ENCODE peak calls at places on chromosomes 4 and X, in eight cellular contexts. K, A, Q, C, X, N, R and L are unnamed samples.

GRCh38 chr4:138494931-138495330 is 252.8 kb upstream of the SLC7A11 start:
- DNase-seq in C (no peak), Q (peak), X (no peak), A (peak), N (peak), K (no peak), R (no peak), L (no peak)

GRCh38 chr4:108851346-108851745 is 88.5 kb upstream of the ETNPPL start:
- DNase-seq in A (peak), X (no peak), C (no peak), Q (no peak), R (no peak), K (no peak), N (peak), L (no peak)

GRCh38 chr4:169244210-169244609 is 26.5 kb downstream of the SH3RF1 start:
- DNase-seq in A (no peak), Q (peak), X (no peak), N (no peak), K (no peak), C (no peak), R (no peak), L (no peak)

GRCh38 chr4:104591505-104591904 is 96.8 kb upstream of the CXXC4 start:
- DNase-seq in K (no peak), X (peak), N (no peak), R (peak), C (no peak), A (no peak), Q (peak), L (no peak)

GRCh38 chr4:87274327-87274726 is 48.4 kb downstream of the HSD17B13 start:
- DNase-seq in R (no peak), X (no peak), K (no peak), C (no peak), Q (no peak), N (no peak), A (no peak), L (no peak)

GRCh38 chr4:106095408-106095807 is 200.1 kb downstream of the NPNT start:
- DNase-seq in C (no peak), N (no peak), K (no peak), R (no peak), A (peak), Q (no peak), X (no peak), L (no peak)

GRCh38 chr4:94451051-94451404 is 714 bp upstream of the PDLIM5 start:
- DNase-seq in Q (no peak), K (no peak), R (no peak), C (no peak), X (no peak), A (no peak), N (no peak), L (no peak)

GRCh38 chr4:142563682-142564291 is 282.3 kb downstream of the INPP4B start:
- DNase-seq in A (peak), K (no peak), C (no peak), X (no peak), R (no peak), N (no peak), Q (no peak), L (no peak)

GRCh38 chrX:110180176-110180927 is 137.5 kb downstream of the AMMECR1 start:
- DNase-seq in N (peak), A (peak), Q (no peak), R (no peak), C (peak), K (no peak), X (no peak), L (peak)

GRCh38 chr4:125321709-125322362 is 7.1 kb downstream of the FAT4 start:
- DNase-seq in R (no peak), A (peak), Q (no peak), K (no peak), C (no peak), N (peak), X (no peak), L (no peak)

GRCh38 chr4:156193116-156193515 is 239.4 kb upstream of the CTSO start:
- DNase-seq in X (no peak), R (no peak), C (no peak), Q (peak), A (peak), N (no peak), K (no peak), L (no peak)

GRCh38 chrX:1657367-1658082 is 42.7 kb downstream of the ASMT start:
- DNase-seq in N (peak), R (peak), C (no peak), K (peak), X (peak), A (peak), Q (no peak), L (no peak)

GRCh38 chr4:140944539-140944938 is 188.4 kb upstream of the TBC1D9 start:
- DNase-seq in K (no peak), C (no peak), R (no peak), A (peak), Q (no peak), N (peak), X (no peak), L (no peak)

GRCh38 chr4:39698424-39699009 is 581 bp downstream of the UBE2K start:
- DNase-seq in R (peak), X (peak), Q (peak), A (peak), K (peak), C (peak), N (peak), L (peak)

GRCh38 chrX:107324493-107325310 is 118.3 kb downstream of the DNAAF6 start:
- DNase-seq in K (peak), N (peak), Q (peak), C (no peak), A (peak), R (peak), X (no peak), L (no peak)

GRCh38 chrX:8424941-8425340 is 39.7 kb upstream of the VCX3B start:
- DNase-seq in K (no peak), R (no peak), N (no peak), X (no peak), Q (no peak), C (no peak), A (no peak), L (no peak)

GRCh38 chr4:10526431-10527222 is 69.4 kb upstream of the ZNF518B start:
- DNase-seq in C (no peak), K (no peak), X (peak), Q (peak), A (no peak), R (no peak), N (no peak), L (no peak)

GRCh38 chrX:45710081-45710801 is 509.6 kb upstream of the DIPK2B start:
- DNase-seq in K (no peak), C (no peak), Q (no peak), R (no peak), X (no peak), A (peak), N (peak), L (no peak)

GRCh38 chr4:84159767-84160166 is 339.3 kb downstream of the NKX6-1 start:
- DNase-seq in R (peak), Q (peak), K (no peak), N (no peak), A (peak), C (no peak), X (no peak), L (no peak)

GRCh38 chr4:81472249-81473085 is 760 bp upstream of the RASGEF1B start:
- DNase-seq in X (peak), Q (peak), A (peak), N (peak), K (peak), C (peak), R (peak), L (no peak)

GRCh38 chrX:17525762-17526555 is 151.0 kb downstream of the NHS start:
- DNase-seq in N (peak), Q (no peak), A (no peak), K (no peak), C (no peak), R (no peak), X (no peak), L (no peak)

GRCh38 chr4:5165419-5166369 is 114.4 kb downstream of the STK32B start:
- DNase-seq in N (no peak), Q (peak), C (no peak), X (no peak), A (peak), R (peak), K (no peak), L (peak)

GRCh38 chrX:40213092-40213491 is 115.3 kb upstream of the BCOR start:
- DNase-seq in C (no peak), Q (no peak), N (no peak), X (no peak), K (no peak), R (no peak), A (no peak), L (no peak)

GRCh38 chr4:77692847-77693432 is 87.3 kb downstream of the CXCL13 start:
- DNase-seq in C (no peak), Q (peak), X (no peak), R (no peak), K (no peak), N (no peak), A (no peak), L (no peak)

GRCh38 chr4:105145059-105145912 is 1.4 kb upstream of the TET2 start:
- DNase-seq in A (peak), Q (no peak), X (no peak), N (peak), K (no peak), C (no peak), R (no peak), L (no peak)

GRCh38 chr4:1984406-1985191 is 24.2 kb downstream of the NELFA start:
- DNase-seq in C (no peak), N (no peak), K (no peak), A (no peak), R (no peak), X (no peak), Q (no peak), L (peak)

GRCh38 chr4:106315476-106315967 is 487 bp downstream of the TBCK start:
- DNase-seq in A (peak), Q (no peak), N (peak), X (no peak), C (no peak), R (no peak), K (no peak), L (no peak)

GRCh38 chr4:123866796-123867195 is 470.2 kb downstream of the SPRY1 start:
- DNase-seq in A (no peak), C (no peak), N (no peak), Q (no peak), R (no peak), X (no peak), K (no peak), L (no peak)

GRCh38 chrX:36642052-36642451 is 366.1 kb upstream of the FAM47C start:
- DNase-seq in K (no peak), C (no peak), A (no peak), Q (peak), X (no peak), R (no peak), N (no peak), L (no peak)

GRCh38 chrX:114508836-114509235 is 75.0 kb upstream of the HTR2C start:
- DNase-seq in N (no peak), Q (no peak), C (no peak), R (no peak), K (no peak), X (no peak), A (no peak), L (no peak)

GRCh38 chr4:10245761-10246160 is 129.2 kb upstream of the WDR1 start:
- DNase-seq in K (no peak), Q (no peak), N (no peak), C (no peak), A (no peak), R (no peak), X (no peak), L (no peak)

GRCh38 chr4:84681488-84682274 is 98.8 kb downstream of the CDS1 start:
- DNase-seq in N (peak), C (no peak), X (peak), R (no peak), Q (no peak), A (peak), K (peak), L (no peak)

GRCh38 chr4:81538712-81539432 is 67.2 kb upstream of the RASGEF1B start:
- DNase-seq in R (no peak), A (no peak), N (no peak), C (no peak), X (no peak), K (no peak), Q (no peak), L (no peak)

GRCh38 chrX:103918050-103918449 is 44.4 kb upstream of the TMSB15B start:
- DNase-seq in R (peak), A (peak), K (peak), C (peak), N (peak), Q (peak), X (peak), L (no peak)

GRCh38 chrX:103913356-103914020 is 48.9 kb upstream of the TMSB15B start:
- DNase-seq in N (no peak), X (no peak), K (no peak), C (no peak), A (peak), Q (peak), R (no peak), L (no peak)

GRCh38 chrX:103918584-103919335 is 43.7 kb upstream of the TMSB15B start:
- DNase-seq in Q (peak), A (peak), C (peak), N (peak), R (peak), K (peak), X (peak), L (peak)

DNA sequence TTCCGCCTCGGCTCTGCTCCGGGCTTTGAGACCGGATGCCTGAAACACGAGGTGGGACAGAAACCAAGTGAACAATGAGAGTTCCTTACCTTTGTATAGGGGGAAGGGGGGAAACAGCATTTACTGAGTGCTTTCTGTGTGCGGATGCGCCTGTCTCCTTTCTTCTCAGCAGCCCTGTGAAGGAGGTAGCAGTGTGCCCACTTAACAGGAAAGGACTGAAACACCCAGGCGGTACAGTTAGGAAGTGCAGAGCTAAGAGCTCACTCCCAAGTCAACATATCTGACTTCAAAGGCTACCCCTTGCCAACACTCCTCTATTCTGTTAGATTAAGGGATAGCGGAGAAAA is 43.1 kb upstream of the TMSB15B start:
- DNase-seq in N (peak), C (no peak), K (no peak), X (peak), Q (no peak), R (no peak), A (peak), L (no peak)
- TF ChIP-seq CTCF in N (peak), C (peak), K (peak), X (peak), Q (no peak), R (peak), A (peak), L (peak)

GRCh38 chr4:74675673-74676279 is 118.5 kb downstream of the BTC start:
- DNase-seq in Q (peak), K (no peak), X (no peak), R (no peak), A (peak), N (peak), C (no peak), L (no peak)

GRCh38 chr4:74671074-74671698 is 123.1 kb downstream of the BTC start:
- DNase-seq in Q (peak), K (peak), N (peak), R (peak), C (no peak), A (peak), X (peak), L (no peak)

GRCh38 chr4:74670583-74670982 is 123.7 kb downstream of the BTC start:
- DNase-seq in A (peak), C (no peak), K (no peak), R (no peak), N (no peak), Q (no peak), X (no peak), L (no peak)

GRCh38 chr4:74669702-74670101 is 124.6 kb downstream of the BTC start:
- DNase-seq in C (no peak), K (no peak), Q (no peak), R (no peak), A (no peak), N (no peak), X (no peak), L (no peak)

GRCh38 chr4:74674750-74675149 is 119.6 kb downstream of the BTC start:
- DNase-seq in N (peak), Q (no peak), A (peak), C (no peak), R (no peak), X (no peak), K (no peak), L (no peak)
- TF ChIP-seq CTCF in N (no peak), Q (no peak), A (no peak), C (no peak), R (no peak), X (no peak), K (no peak), L (no peak)

DNA sequence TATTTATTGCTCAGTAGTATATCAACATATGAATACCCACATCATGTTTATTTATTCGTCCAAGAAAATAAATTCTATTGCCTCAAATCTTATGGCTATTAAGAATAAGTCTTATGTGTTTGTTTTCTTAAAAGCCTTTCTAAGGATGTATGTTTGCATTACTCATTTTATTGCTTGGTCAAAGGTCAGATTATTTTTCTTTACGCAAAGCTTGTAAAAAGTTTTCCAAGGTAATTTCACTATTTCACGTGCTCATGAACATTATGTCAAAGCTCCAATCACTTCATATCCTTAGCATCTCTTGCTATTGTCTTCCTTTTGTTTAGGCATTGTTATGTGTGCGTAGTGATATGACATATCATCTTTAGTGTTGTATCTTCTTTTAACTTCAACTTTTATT is 258.5 kb upstream of the FSTL5 start:
- DNase-seq in X (no peak), N (no peak), R (no peak), A (no peak), K (no peak), C (no peak), Q (no peak), L (no peak)
- TF ChIP-seq CTCF in X (no peak), N (no peak), R (no peak), A (no peak), K (no peak), C (no peak), Q (no peak), L (no peak)

DNA sequence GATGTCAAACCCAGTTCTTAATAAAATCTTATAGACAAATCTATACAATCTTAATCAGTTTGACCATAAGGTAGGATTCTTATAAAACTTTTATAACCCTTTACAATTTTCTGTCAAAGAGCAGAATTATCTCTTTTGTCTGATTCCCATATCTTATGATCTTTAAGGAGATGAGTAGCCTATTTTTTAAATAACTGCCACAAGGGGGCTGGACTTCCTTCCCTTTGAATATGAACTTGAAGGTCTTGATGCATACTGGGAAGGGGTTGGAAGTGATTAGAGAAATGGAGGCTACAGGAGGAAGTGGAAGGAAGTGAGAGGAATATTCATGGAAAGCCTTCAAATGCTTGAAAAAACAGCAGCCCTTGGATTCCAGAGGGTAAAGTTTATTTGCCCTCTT is 111.1 kb downstream of the APOOL start:
- DNase-seq in N (no peak), C (no peak), X (no peak), A (peak), Q (peak), K (no peak), R (no peak), L (no peak)
- TF ChIP-seq CTCF in N (no peak), C (no peak), X (no peak), A (no peak), Q (no peak), K (no peak), R (peak), L (no peak)

DNA sequence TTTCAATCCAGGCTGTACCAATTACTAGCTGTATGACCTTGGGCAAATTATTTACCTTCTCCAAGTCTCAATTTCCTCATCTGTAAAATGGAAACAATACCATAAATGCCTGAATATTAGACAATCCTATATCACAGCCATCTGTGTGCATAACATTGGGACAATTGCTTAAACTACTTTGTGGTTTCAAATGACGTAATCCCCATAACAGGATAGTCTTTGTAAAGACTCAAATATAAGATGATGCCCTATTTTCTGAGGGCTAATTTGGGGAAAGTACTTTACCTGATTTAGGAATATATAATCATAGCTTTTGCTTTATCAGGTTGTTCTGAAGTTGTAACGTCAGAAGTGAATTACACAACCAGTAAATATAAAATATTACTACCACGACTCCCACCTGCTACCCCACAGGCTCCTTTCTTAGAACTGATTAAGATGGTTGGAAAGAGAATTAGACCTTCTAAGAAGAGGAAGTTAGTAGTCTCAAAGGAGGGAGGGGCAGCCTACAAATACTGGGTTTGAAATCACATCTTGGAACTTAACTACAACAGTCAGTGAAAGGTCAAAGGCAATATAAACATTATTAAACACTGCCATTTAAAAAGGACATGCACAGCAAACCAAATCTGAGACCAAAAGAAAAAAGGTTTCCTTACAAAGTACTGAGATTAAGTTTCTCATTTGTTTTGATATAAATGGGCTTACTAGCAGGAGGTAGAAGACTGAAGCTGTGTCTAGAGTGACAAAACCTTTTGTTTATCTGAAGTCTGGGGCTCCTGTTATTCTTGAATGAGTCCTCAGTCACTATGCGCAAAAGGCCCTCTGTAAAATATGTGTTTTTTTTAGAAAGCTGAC is 215.0 kb downstream of the SCFD2 start:
- DNase-seq in X (no peak), K (no peak), Q (no peak), A (peak), N (no peak), C (no peak), R (no peak), L (no peak)
- TF ChIP-seq CTCF in X (no peak), K (no peak), Q (no peak), A (no peak), N (no peak), C (no peak), R (no peak), L (no peak)

DNA sequence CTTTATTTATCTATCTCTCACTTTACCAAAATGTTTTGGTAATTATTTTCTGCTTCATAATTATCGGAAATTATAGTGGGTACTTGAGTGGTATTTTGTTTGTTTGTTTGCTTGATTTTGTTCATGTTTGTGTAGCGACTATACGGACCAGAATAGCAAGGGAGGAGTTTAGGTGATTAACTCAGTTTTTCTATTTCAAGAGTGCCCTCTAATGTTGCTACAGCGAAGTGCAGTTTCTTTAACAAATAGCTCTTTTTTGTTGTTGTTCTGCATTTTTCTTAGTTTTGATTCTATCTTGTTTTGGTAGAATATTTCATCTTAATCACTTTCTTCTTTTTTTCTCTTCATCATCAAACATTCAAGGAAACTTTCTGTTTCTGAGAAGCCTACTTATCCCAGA is 40.8 kb upstream of the QRFPR start:
- DNase-seq in K (no peak), Q (peak), C (no peak), X (no peak), N (peak), R (no peak), A (peak), L (no peak)
- TF ChIP-seq CTCF in K (peak), Q (peak), C (no peak), X (no peak), N (no peak), R (peak), A (peak), L (peak)